ENCODE peak calls at places on chromosome 19, in ten cellular contexts. E is activated effector memory CD4-positive, alpha-beta T cell treated with Interleukin-2 at 50 U/mL for 16 hours; M is CD14-positive monocyte; K is nucleus accumbens; T is T follicular helper cell; Q is CD4-positive, alpha-beta T cell; R is GM23248; J is NB4; I is NCI-H69; H is activated naive CD4-positive, alpha-beta T cell treated with Interleukin-2 at 50 U/mL for 16 hours. P is an unnamed sample.

GRCh38 chr19:6092329-6093286 is 17.7 kb downstream of the RFX2 start:
- DNase-seq in I (peak), E (no peak), T (no peak), J (peak), H (no peak), Q (no peak), K (no peak), M (peak), R (peak), P (no peak)

GRCh38 chr19:1361601-1362384 is 21.9 kb upstream of the NDUFS7 start:
- DNase-seq in J (no peak), I (peak), H (no peak), K (no peak), M (no peak), R (peak), E (no peak), Q (no peak), T (no peak), P (peak)

GRCh38 chr19:32197896-32198882 is 147.2 kb upstream of the ZNF507 start:
- DNase-seq in H (no peak), K (no peak), M (no peak), J (no peak), I (no peak), E (no peak), R (no peak), Q (no peak), T (no peak), P (no peak)

GRCh38 chr19:8306235-8307054 is 1.7 kb downstream of the CD320 start:
- DNase-seq in H (no peak), T (no peak), Q (no peak), M (peak), I (no peak), E (no peak), K (no peak), R (no peak), J (peak), P (no peak)

GRCh38 chr19:48292798-48293197 is 22.9 kb downstream of the ZNF114 start:
- DNase-seq in M (no peak), J (peak), E (no peak), R (peak), Q (no peak), K (no peak), I (no peak), H (no peak), T (no peak), P (no peak)

GRCh38 chr19:18310966-18311365 is 11.9 kb downstream of the LSM4 start:
- DNase-seq in I (no peak), J (no peak), H (no peak), T (no peak), Q (no peak), R (no peak), K (no peak), M (no peak), E (no peak), P (no peak)

GRCh38 chr19:42075364-42075615 is 676 bp upstream of the ZNF574 start:
- DNase-seq in Q (no peak), R (no peak), M (no peak), J (no peak), I (no peak), K (no peak), T (no peak), E (no peak), H (no peak), P (no peak)

GRCh38 chr19:55442372-55443044 is 592 bp downstream of the SHISA7 start:
- DNase-seq in R (no peak), H (no peak), M (no peak), I (peak), K (no peak), E (no peak), T (no peak), J (no peak), Q (no peak), P (no peak)